ENCODE peak calls at places on chromosomes 2 and 18, in five cellular contexts. X, W, F, Y and I are unnamed samples.

GRCh38 chr2:226451486-226451885 is 348.1 kb downstream of the IRS1 start:
- DNase-seq in X (no peak), W (no peak), F (no peak), Y (no peak), I (no peak)

GRCh38 chr18:361941-362913 is 94.4 kb upstream of the THOC1 start:
- DNase-seq in X (peak; percentile 98), W (no peak), F (no peak), Y (no peak), I (peak; percentile 100)

GRCh38 chr2:128307595-128307994 is 11.1 kb downstream of the HS6ST1 start:
- DNase-seq in X (no peak), W (no peak), F (peak; percentile 13), Y (no peak), I (no peak)

GRCh38 chr2:240596080-240596460 is 9.5 kb downstream of the CAPN10 start:
- DNase-seq in X (no peak), W (no peak), F (peak; percentile 58), Y (no peak), I (no peak)

GRCh38 chr2:154532763-154533162 is 165.7 kb upstream of the KCNJ3 start:
- DNase-seq in X (no peak), W (no peak), F (no peak), Y (no peak), I (no peak)

GRCh38 chr2:53752385-53752784 is 15.2 kb upstream of the CHAC2 start:
- DNase-seq in X (no peak), W (no peak), F (no peak), Y (no peak), I (no peak)

GRCh38 chr2:178306351-178307073 is 112.2 kb downstream of the OSBPL6 start:
- DNase-seq in X (peak; percentile 43), W (no peak), F (no peak), Y (peak; percentile 51), I (peak; percentile 38)

GRCh38 chr2:241692448-241692847 is 5.8 kb upstream of the DTYMK start:
- DNase-seq in X (peak; percentile 70), W (no peak), F (no peak), Y (no peak), I (peak; percentile 83)

GRCh38 chr18:2547477-2548087 is 23.7 kb downstream of the METTL4 start:
- DNase-seq in X (peak; percentile 36), W (no peak), F (no peak), Y (no peak), I (peak; percentile 50)

GRCh38 chr2:234952270-234953115 is 676 bp downstream of the SH3BP4 start:
- DNase-seq in X (no peak), W (no peak), F (no peak), Y (peak; percentile 56), I (no peak)